ENCODE peak calls at places on chromosomes 4 and X, in six cellular contexts. One of them, this sample, is unnamed.

GRCh38 chrX:93673869-93674271 is at the start of gene FAM133A:
- DNase-seq in right lobe of liver: no peak
- DNase-seq in stimulated activated CD4-positive, alpha-beta T cell treated with anti-CD3 and anti-CD28 coated beads, Interleukin-4, amount 100 ng/mL, for 48 hours: no peak
- DNase-seq in astrocyte of the spinal cord: peak
- DNase-seq in epithelial cell of esophagus: peak
- DNase-seq in choroid plexus epithelial cell: peak
- DNase-seq in this sample: no peak

GRCh38 chrX:28701222-28701621 is 114.0 kb downstream of the IL1RAPL1 start:
- DNase-seq in right lobe of liver: no peak
- DNase-seq in stimulated activated CD4-positive, alpha-beta T cell treated with anti-CD3 and anti-CD28 coated beads, Interleukin-4, amount 100 ng/mL, for 48 hours: no peak
- DNase-seq in astrocyte of the spinal cord: no peak
- DNase-seq in epithelial cell of esophagus: no peak
- DNase-seq in choroid plexus epithelial cell: peak
- DNase-seq in this sample: no peak

GRCh38 chr4:119626420-119626819 is 2.2 kb downstream of the PDE5A start:
- DNase-seq in right lobe of liver: no peak
- DNase-seq in stimulated activated CD4-positive, alpha-beta T cell treated with anti-CD3 and anti-CD28 coated beads, Interleukin-4, amount 100 ng/mL, for 48 hours: no peak
- DNase-seq in astrocyte of the spinal cord: no peak
- DNase-seq in epithelial cell of esophagus: no peak
- DNase-seq in choroid plexus epithelial cell: peak
- DNase-seq in this sample: no peak

GRCh38 chr4:18234108-18234507 is 212.6 kb upstream of the LCORL start:
- DNase-seq in right lobe of liver: no peak
- DNase-seq in stimulated activated CD4-positive, alpha-beta T cell treated with anti-CD3 and anti-CD28 coated beads, Interleukin-4, amount 100 ng/mL, for 48 hours: no peak
- DNase-seq in astrocyte of the spinal cord: no peak
- DNase-seq in epithelial cell of esophagus: no peak
- DNase-seq in choroid plexus epithelial cell: no peak
- DNase-seq in this sample: no peak

GRCh38 chrX:40061871-40062524 is 35.8 kb downstream of the BCOR start:
- DNase-seq in right lobe of liver: no peak
- DNase-seq in stimulated activated CD4-positive, alpha-beta T cell treated with anti-CD3 and anti-CD28 coated beads, Interleukin-4, amount 100 ng/mL, for 48 hours: no peak
- DNase-seq in astrocyte of the spinal cord: no peak
- DNase-seq in epithelial cell of esophagus: peak
- DNase-seq in choroid plexus epithelial cell: no peak
- DNase-seq in this sample: no peak

GRCh38 chr4:149552601-149553000 is 263.0 kb downstream of the IQCM start:
- DNase-seq in right lobe of liver: no peak
- DNase-seq in stimulated activated CD4-positive, alpha-beta T cell treated with anti-CD3 and anti-CD28 coated beads, Interleukin-4, amount 100 ng/mL, for 48 hours: no peak
- DNase-seq in astrocyte of the spinal cord: no peak
- DNase-seq in epithelial cell of esophagus: no peak
- DNase-seq in choroid plexus epithelial cell: no peak
- DNase-seq in this sample: no peak

GRCh38 chr4:168541608-168541953 is 44.7 kb downstream of the PALLD start:
- DNase-seq in right lobe of liver: no peak
- DNase-seq in stimulated activated CD4-positive, alpha-beta T cell treated with anti-CD3 and anti-CD28 coated beads, Interleukin-4, amount 100 ng/mL, for 48 hours: no peak
- DNase-seq in astrocyte of the spinal cord: peak
- DNase-seq in epithelial cell of esophagus: peak
- DNase-seq in choroid plexus epithelial cell: peak
- DNase-seq in this sample: peak

GRCh38 chrX:151771726-151772125 is 37.2 kb downstream of the CNGA2 start:
- DNase-seq in right lobe of liver: no peak
- DNase-seq in stimulated activated CD4-positive, alpha-beta T cell treated with anti-CD3 and anti-CD28 coated beads, Interleukin-4, amount 100 ng/mL, for 48 hours: no peak
- DNase-seq in astrocyte of the spinal cord: no peak
- DNase-seq in epithelial cell of esophagus: no peak
- DNase-seq in choroid plexus epithelial cell: no peak
- DNase-seq in this sample: no peak

GRCh38 chrX:67544871-67545771 is 1.3 kb downstream of the AR start:
- DNase-seq in right lobe of liver: no peak
- DNase-seq in stimulated activated CD4-positive, alpha-beta T cell treated with anti-CD3 and anti-CD28 coated beads, Interleukin-4, amount 100 ng/mL, for 48 hours: no peak
- DNase-seq in astrocyte of the spinal cord: peak
- DNase-seq in epithelial cell of esophagus: no peak
- DNase-seq in choroid plexus epithelial cell: peak
- DNase-seq in this sample: peak

GRCh38 chr4:47744253-47744652 is 93.6 kb downstream of the CORIN start:
- DNase-seq in right lobe of liver: no peak
- DNase-seq in stimulated activated CD4-positive, alpha-beta T cell treated with anti-CD3 and anti-CD28 coated beads, Interleukin-4, amount 100 ng/mL, for 48 hours: no peak
- DNase-seq in astrocyte of the spinal cord: no peak
- DNase-seq in epithelial cell of esophagus: peak
- DNase-seq in choroid plexus epithelial cell: no peak
- DNase-seq in this sample: peak